ENCODE peak calls at places on chromosomes 3 and 15, in eight cellular contexts. S, T, Y, K, I, W, U and F are unnamed samples.

GRCh38 chr3:141383555-141384129 is 15.3 kb downstream of the ZBTB38 start:
- DNase-seq in Y (no peak), K (no peak), W (no peak), T (no peak), S (no peak), U (no peak), I (no peak), F (no peak)

GRCh38 chr3:62672270-62672987 is 202.8 kb downstream of the CADPS start:
- DNase-seq in K (no peak), I (no peak), T (no peak), U (no peak), W (no peak), Y (no peak), S (no peak), F (no peak)

GRCh38 chr3:6254490-6254889 is 606.4 kb upstream of the GRM7 start:
- DNase-seq in I (no peak), K (no peak), W (no peak), T (no peak), Y (no peak), U (no peak), S (no peak), F (no peak)

GRCh38 chr15:61994216-61994615 is 66.0 kb downstream of the VPS13C start:
- DNase-seq in K (no peak), T (no peak), W (peak), U (no peak), I (no peak), Y (no peak), S (no peak), F (no peak)

GRCh38 chr3:12159227-12159601 is 502 bp upstream of the TIMP4 start:
- DNase-seq in I (no peak), T (no peak), Y (no peak), W (no peak), K (peak), S (no peak), U (no peak), F (no peak)

GRCh38 chr3:77467702-77468407 is 428.0 kb downstream of the ROBO2 start:
- DNase-seq in W (no peak), U (peak), Y (no peak), K (no peak), S (no peak), I (peak), T (no peak), F (no peak)

GRCh38 chr3:170797685-170798084 is 72.3 kb downstream of the RPL22L1 start:
- DNase-seq in K (no peak), S (no peak), T (no peak), Y (no peak), W (no peak), I (no peak), U (no peak), F (no peak)

GRCh38 chr3:48565591-48566400 is 2.2 kb upstream of the UCN2 start:
- DNase-seq in Y (no peak), S (no peak), I (no peak), K (no peak), U (no peak), T (no peak), W (peak), F (no peak)

GRCh38 chr15:62745621-62746180 is 296.8 kb upstream of the TPM1 start:
- DNase-seq in W (no peak), I (no peak), T (no peak), S (no peak), K (no peak), Y (no peak), U (no peak), F (no peak)

GRCh38 chr3:184670091-184670602 is 41.7 kb downstream of the MAGEF1 start:
- DNase-seq in I (no peak), U (no peak), T (no peak), W (no peak), K (no peak), Y (no peak), S (no peak), F (no peak)